ENCODE peak calls at places on chromosomes 1 and 21, in six cellular contexts. E is K562, S is HepG2, K is SK-N-SH, F is H1, T is GM12878. O is an unnamed sample.

GRCh38 chr1:73789965-73790364 is 408.0 kb downstream of the LRRIQ3 start:
- DNase-seq in K (no peak), S (no peak), T (no peak), E (no peak), F (no peak), O (no peak)

GRCh38 chr1:23216771-23217420 is 406 bp downstream of the HTR1D start:
- DNase-seq in K (peak; percentile 89), F (no peak), S (no peak), E (peak; percentile 88), T (no peak), O (no peak)

GRCh38 chr1:37947364-37947763 is 511 bp upstream of the INPP5B start:
- DNase-seq in S (no peak), F (no peak), K (no peak), T (no peak), E (no peak), O (no peak)

GRCh38 chr1:229848762-229849677 is 218.0 kb upstream of the GALNT2 start:
- DNase-seq in K (peak; percentile 48), E (peak; percentile 67), T (no peak), F (no peak), S (peak; percentile 38), O (peak; percentile 39)

GRCh38 chr1:68653882-68654281 is 157.0 kb upstream of the DEPDC1 start:
- DNase-seq in E (no peak), S (no peak), F (no peak), T (no peak), K (no peak), O (no peak)

GRCh38 chr1:55225228-55225627 is 10.1 kb upstream of the USP24 start:
- DNase-seq in F (no peak), K (no peak), T (no peak), S (no peak), E (no peak), O (no peak)

GRCh38 chr21:35223480-35224156 is 174.5 kb upstream of the RUNX1 start:
- DNase-seq in K (no peak), T (no peak), S (no peak), F (no peak), E (no peak), O (no peak)

GRCh38 chr1:35615440-35615839 is 25.9 kb downstream of the PSMB2 start:
- DNase-seq in E (no peak), K (no peak), S (no peak), T (no peak), F (no peak), O (no peak)

GRCh38 chr1:227543283-227544066 is 19.9 kb upstream of the ZNF678 start:
- DNase-seq in F (no peak), K (peak; percentile 20), S (no peak), T (no peak), E (no peak), O (no peak)

GRCh38 chr21:45800339-45801080 is 157.0 kb downstream of the PCBP3 start:
- DNase-seq in E (no peak), S (peak; percentile 47), T (no peak), K (no peak), F (no peak), O (no peak)

GRCh38 chr1:209707308-209707707 is 2.7 kb downstream of the HSD11B1 start:
- DNase-seq in K (no peak), T (no peak), E (no peak), S (no peak), F (no peak), O (no peak)

GRCh38 chr21:28396421-28396820 is 596.3 kb downstream of the LTN1 start:
- DNase-seq in E (no peak), K (no peak), F (no peak), S (no peak), T (no peak), O (no peak)

GRCh38 chr21:43925096-43925481 is 60.1 kb downstream of the AGPAT3 start:
- DNase-seq in K (no peak), T (no peak), F (no peak), S (no peak), E (no peak), O (no peak)

GRCh38 chr1:64514197-64514765 is 44.4 kb downstream of the CACHD1 start:
- DNase-seq in F (no peak), S (no peak), E (no peak), T (no peak), K (no peak), O (no peak)

GRCh38 chr1:168083456-168084325 is 53.0 kb downstream of the GPR161 start:
- DNase-seq in S (no peak), K (no peak), E (no peak), F (no peak), T (no peak), O (no peak)

GRCh38 chr21:41952568-41953248 is 1.1 kb downstream of the C2CD2 start:
- DNase-seq in E (no peak), S (no peak), T (no peak), K (no peak), F (no peak), O (no peak)

GRCh38 chr1:54248966-54249365 is 49.0 kb downstream of the MRPL37 start:
- DNase-seq in F (no peak), S (no peak), K (no peak), T (no peak), E (no peak), O (no peak)

GRCh38 chr1:244284641-244285156 is 167.0 kb downstream of the ADSS2 start:
- DNase-seq in E (no peak), F (no peak), T (no peak), S (no peak), K (no peak), O (no peak)

GRCh38 chr1:111453706-111454105 is 4.4 kb downstream of the ATP5PB start:
- DNase-seq in K (no peak), F (no peak), T (no peak), S (no peak), E (no peak), O (no peak)

GRCh38 chr1:223363057-223363855 is 720 bp downstream of the SUSD4 start:
- DNase-seq in S (no peak), F (no peak), T (no peak), E (peak; percentile 42), K (peak; percentile 72), O (no peak)

GRCh38 chr1:11789126-11790067 is 16.4 kb downstream of the MTHFR start:
- DNase-seq in S (no peak), F (no peak), E (peak; percentile 8), K (no peak), T (no peak), O (no peak)

GRCh38 chr1:66262233-66262632 is 271.7 kb upstream of the SGIP1 start:
- DNase-seq in S (no peak), F (no peak), E (no peak), T (no peak), K (no peak), O (peak; percentile 87)

GRCh38 chr1:46342084-46342656 is 1.6 kb downstream of the NSUN4 start:
- DNase-seq in E (peak; percentile 46), K (peak; percentile 26), F (no peak), T (peak; percentile 56), S (no peak), O (no peak)

GRCh38 chr21:42843021-42843420 is 36.3 kb downstream of the WDR4 start:
- DNase-seq in E (no peak), S (no peak), F (no peak), T (no peak), K (no peak), O (no peak)

GRCh38 chr1:166169182-166169581 is 2.4 kb upstream of the FAM78B start:
- DNase-seq in K (no peak), E (no peak), F (no peak), T (peak; percentile 40), S (no peak), O (no peak)

GRCh38 chr1:111553199-111553598 is 49.8 kb upstream of the ADORA3 start:
- DNase-seq in F (no peak), K (no peak), E (no peak), S (no peak), T (no peak), O (no peak)

GRCh38 chr1:26824735-26825134 is 1.8 kb upstream of the ZDHHC18 start:
- DNase-seq in F (no peak), S (no peak), T (no peak), E (no peak), K (no peak), O (no peak)

GRCh38 chr1:101371259-101371658 is 134.4 kb downstream of the S1PR1 start:
- DNase-seq in F (no peak), T (peak; percentile 96), K (no peak), E (no peak), S (peak; percentile 1), O (peak; percentile 27)

GRCh38 chr1:228282329-228283042 is 74.6 kb downstream of the OBSCN start:
- DNase-seq in S (no peak), F (no peak), T (no peak), E (no peak), K (no peak), O (no peak)

GRCh38 chr1:52352690-52353089 is 13.3 kb downstream of the CC2D1B start:
- DNase-seq in E (no peak), K (no peak), F (no peak), S (no peak), T (no peak), O (no peak)
- TF ChIP-seq POLR2AphosphoS5 in E (no peak), K (no peak), F (no peak), S (no peak), T (no peak), O (no peak)

GRCh38 chr1:233364695-233365539 is 37.4 kb downstream of the MAP3K21 start:
- DNase-seq in S (no peak), F (no peak), K (peak; percentile 34), T (no peak), E (peak; percentile 35), O (no peak)
- TF ChIP-seq JUND in S (no peak), F (no peak), K (no peak), T (no peak), E (no peak), O (no peak)

GRCh38 chr1:112906155-112906698 is 49.8 kb downstream of the SLC16A1 start:
- DNase-seq in E (no peak), S (no peak), T (no peak), K (no peak), F (no peak), O (no peak)

GRCh38 chr1:112904831-112905227 is 51.2 kb downstream of the SLC16A1 start:
- DNase-seq in F (no peak), T (no peak), K (no peak), E (peak; percentile 68), S (no peak), O (peak; percentile 13)

GRCh38 chr1:112905420-112906154 is 50.4 kb downstream of the SLC16A1 start:
- DNase-seq in E (no peak), K (no peak), F (no peak), S (no peak), T (no peak), O (no peak)

GRCh38 chr1:112911506-112911905 is 44.5 kb downstream of the SLC16A1 start:
- DNase-seq in F (no peak), K (no peak), T (no peak), S (no peak), E (no peak), O (no peak)

DNA sequence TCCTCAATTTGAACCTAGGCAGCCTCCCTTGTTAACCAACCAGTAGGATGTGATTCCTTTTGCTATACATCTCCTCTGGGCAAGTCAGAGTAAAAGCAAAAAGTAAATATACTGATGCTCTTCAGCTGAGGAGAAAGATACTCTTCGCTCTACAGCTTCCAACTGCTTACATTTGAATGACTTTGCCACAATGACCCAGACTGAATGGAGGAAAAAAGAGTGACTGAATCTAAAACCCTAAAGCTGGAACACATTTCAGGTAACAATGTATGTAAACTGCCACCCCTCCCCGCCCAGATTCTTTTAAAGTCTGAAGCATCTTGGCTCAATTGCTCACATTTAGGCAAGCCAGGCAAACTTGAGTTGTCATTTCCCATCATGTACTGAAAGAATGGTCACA is 46.1 kb downstream of the SLC16A1 start:
- DNase-seq in E (no peak), S (no peak), F (no peak), T (no peak), K (no peak), O (no peak)
- TF ChIP-seq POLR2AphosphoS5 in E (no peak), S (no peak), F (no peak), T (no peak), K (no peak), O (no peak)

GRCh38 chr1:41712081-41712480 is 206.6 kb downstream of the HIVEP3 start:
- DNase-seq in F (no peak), E (no peak), T (no peak), S (no peak), K (no peak), O (no peak)
- TF ChIP-seq JUND in F (no peak), E (no peak), T (no peak), S (no peak), K (no peak), O (no peak)

O was measured in HCT116.